ENCODE peak calls at places on chromosome 1, in five cellular contexts. G is A549, E is K562, V is GM12878, Z is HepG2. H is an unnamed sample.

GRCh38 chr1:6491480-6491962 is at the start of gene PLEKHG5:
- DNase-seq in E (no peak), V (no peak), Z (peak), G (no peak), H (no peak)

GRCh38 chr1:51168946-51169345 is 66.9 kb downstream of the C1orf185 start:
- DNase-seq in G (no peak), E (no peak), Z (no peak), V (no peak), H (no peak)

GRCh38 chr1:199786695-199787094 is 240.8 kb upstream of the NR5A2 start:
- DNase-seq in V (no peak), Z (no peak), G (no peak), E (no peak), H (no peak)

GRCh38 chr1:3718764-3719163 is 33.5 kb upstream of the CCDC27 start:
- DNase-seq in G (no peak), V (no peak), Z (no peak), E (no peak), H (no peak)

GRCh38 chr1:172443666-172444453 is at the start of gene PIGC:
- DNase-seq in G (peak), V (peak), Z (peak), E (peak), H (peak)

GRCh38 chr1:58209578-58209977 is 336.9 kb downstream of the OMA1 start:
- DNase-seq in E (no peak), Z (no peak), G (no peak), V (no peak), H (no peak)

GRCh38 chr1:206495493-206496046 is 11.8 kb upstream of the RASSF5 start:
- DNase-seq in G (no peak), E (no peak), Z (no peak), V (no peak), H (no peak)

GRCh38 chr1:20190761-20191160 is 4.4 kb upstream of the PLA2G2C start:
- DNase-seq in V (no peak), G (no peak), Z (no peak), E (no peak), H (no peak)

GRCh38 chr1:16207318-16208269 is 4.9 kb downstream of the ARHGEF19 start:
- DNase-seq in V (no peak), E (peak), G (no peak), Z (no peak), H (peak)

GRCh38 chr1:114668784-114669561 is 876 bp downstream of the DENND2C start:
- DNase-seq in E (no peak), Z (peak), G (no peak), V (no peak), H (peak)

GRCh38 chr1:99763956-99764355 is 2.5 kb downstream of the FRRS1 start:
- DNase-seq in Z (no peak), V (no peak), E (no peak), G (no peak), H (no peak)

GRCh38 chr1:153903841-153904455 is 18.8 kb downstream of the GATAD2B start:
- DNase-seq in E (no peak), V (no peak), G (no peak), Z (no peak), H (no peak)

GRCh38 chr1:213492161-213493041 is 441.4 kb downstream of the RPS6KC1 start:
- DNase-seq in Z (peak), V (no peak), G (no peak), E (no peak), H (no peak)

GRCh38 chr1:151825811-151826660 is 5.6 kb downstream of the RORC start:
- DNase-seq in Z (no peak), V (no peak), G (no peak), E (peak), H (peak)

GRCh38 chr1:30718636-30719405 is 4.6 kb downstream of the MATN1 start:
- DNase-seq in Z (peak), E (no peak), V (peak), G (peak), H (peak)

GRCh38 chr1:209797978-209798639 is 7.8 kb downstream of the IRF6 start:
- DNase-seq in V (no peak), E (no peak), Z (no peak), G (no peak), H (peak)

GRCh38 chr1:57874426-57874825 is 450.6 kb upstream of the DAB1 start:
- DNase-seq in G (no peak), V (no peak), Z (no peak), E (no peak), H (no peak)

GRCh38 chr1:25106981-25107642 is 125.2 kb downstream of the SYF2 start:
- DNase-seq in V (no peak), E (no peak), Z (no peak), G (no peak), H (no peak)

GRCh38 chr1:52037402-52037814 is 3.8 kb upstream of the KTI12 start:
- DNase-seq in E (no peak), G (no peak), Z (peak), V (no peak), H (no peak)

GRCh38 chr1:115183158-115183557 is 93.9 kb upstream of the TSPAN2 start:
- DNase-seq in G (no peak), E (no peak), Z (no peak), V (no peak), H (peak)

GRCh38 chr1:161733526-161733925 is 12.2 kb downstream of the FCRLB start:
- DNase-seq in E (no peak), V (no peak), G (no peak), Z (no peak), H (no peak)

GRCh38 chr1:58922302-58923089 is 138.6 kb upstream of the JUN start:
- DNase-seq in Z (no peak), V (peak), E (no peak), G (no peak), H (no peak)

GRCh38 chr1:237972186-237972585 is 81.5 kb upstream of the ZP4 start:
- DNase-seq in V (no peak), E (no peak), G (no peak), Z (no peak), H (no peak)

GRCh38 chr1:225343618-225344017 is 84.2 kb downstream of the LBR start:
- DNase-seq in E (no peak), Z (peak), G (no peak), V (no peak), H (no peak)

GRCh38 chr1:178538192-178538916 is 25.4 kb downstream of the TEX35 start:
- DNase-seq in Z (no peak), E (no peak), G (no peak), V (no peak), H (no peak)

GRCh38 chr1:84505167-84506001 is 802 bp upstream of the SPATA1 start:
- DNase-seq in E (peak), G (peak), V (no peak), Z (peak), H (peak)

GRCh38 chr1:108327534-108328462 is 83.9 kb upstream of the NBPF4 start:
- DNase-seq in G (no peak), E (no peak), Z (peak), V (no peak), H (peak)

GRCh38 chr1:13889495-13889894 is 189.5 kb downstream of the PRDM2 start:
- DNase-seq in Z (no peak), G (no peak), V (no peak), E (no peak), H (no peak)

GRCh38 chr1:66003690-66004089 is 211.0 kb downstream of the PDE4B start:
- DNase-seq in Z (no peak), E (no peak), V (no peak), G (no peak), H (peak)

GRCh38 chr1:92956254-92956653 is 5.0 kb downstream of the DIPK1A start:
- DNase-seq in E (no peak), V (no peak), G (no peak), Z (no peak), H (no peak)

GRCh38 chr1:92949937-92950817 is 11.1 kb downstream of the DIPK1A start:
- DNase-seq in G (peak), E (no peak), Z (no peak), V (no peak), H (no peak)

GRCh38 chr1:92952714-92953113 is 8.5 kb downstream of the DIPK1A start:
- DNase-seq in G (no peak), Z (no peak), E (no peak), V (no peak), H (no peak)

GRCh38 chr1:92951141-92951582 is 10.1 kb downstream of the DIPK1A start:
- DNase-seq in G (peak), V (peak), E (no peak), Z (peak), H (no peak)

GRCh38 chr1:92953491-92953890 is 7.8 kb downstream of the DIPK1A start:
- DNase-seq in V (no peak), Z (no peak), E (no peak), G (no peak), H (no peak)
- TF ChIP-seq JUNB in V (no peak), Z (no peak), E (no peak), G (no peak), H (no peak)

GRCh38 chr1:29217633-29218032 is 13.1 kb downstream of the MECR start:
- DNase-seq in E (no peak), G (no peak), V (no peak), Z (no peak), H (no peak)
- H3K4me2 ChIP-seq in E (no peak), G (no peak), V (no peak), Z (no peak), H (no peak)

GRCh38 chr1:201937624-201938212 is 8.6 kb downstream of the LMOD1 start:
- DNase-seq in Z (no peak), G (no peak), E (no peak), V (no peak), H (no peak)

GRCh38 chr1:201930137-201930536 is 16.2 kb downstream of the LMOD1 start:
- DNase-seq in E (no peak), V (no peak), Z (no peak), G (no peak), H (no peak)

GRCh38 chr1:201938440-201939005 is 7.8 kb downstream of the LMOD1 start:
- DNase-seq in V (no peak), E (no peak), Z (no peak), G (no peak), H (no peak)

GRCh38 chr1:201930803-201931202 is 15.5 kb downstream of the LMOD1 start:
- DNase-seq in Z (no peak), G (no peak), V (no peak), E (no peak), H (no peak)

GRCh38 chr1:201933840-201934430 is 12.4 kb downstream of the LMOD1 start:
- DNase-seq in E (no peak), G (no peak), Z (peak), V (no peak), H (no peak)
- TF ChIP-seq JUNB in E (no peak), G (no peak), Z (no peak), V (no peak), H (no peak)

GRCh38 chr1:34684246-34684645 is 70.6 kb upstream of the GJB5 start:
- DNase-seq in G (no peak), E (no peak), Z (no peak), V (no peak), H (peak)
- H3K4me2 ChIP-seq in G (no peak), E (no peak), Z (no peak), V (no peak), H (no peak)

GRCh38 chr1:27979151-27979858 is 19.5 kb downstream of the XKR8 start:
- DNase-seq in V (peak), E (peak), G (peak), Z (no peak), H (peak)
- TF ChIP-seq JUNB in V (peak), E (no peak), G (no peak), Z (no peak), H (no peak)

GRCh38 chr1:227397356-227397978 is 79.2 kb upstream of the CDC42BPA start:
- DNase-seq in E (peak), V (no peak), Z (no peak), G (no peak), H (no peak)
- H3K4me2 ChIP-seq in E (peak), V (no peak), Z (no peak), G (no peak), H (no peak)

DNA sequence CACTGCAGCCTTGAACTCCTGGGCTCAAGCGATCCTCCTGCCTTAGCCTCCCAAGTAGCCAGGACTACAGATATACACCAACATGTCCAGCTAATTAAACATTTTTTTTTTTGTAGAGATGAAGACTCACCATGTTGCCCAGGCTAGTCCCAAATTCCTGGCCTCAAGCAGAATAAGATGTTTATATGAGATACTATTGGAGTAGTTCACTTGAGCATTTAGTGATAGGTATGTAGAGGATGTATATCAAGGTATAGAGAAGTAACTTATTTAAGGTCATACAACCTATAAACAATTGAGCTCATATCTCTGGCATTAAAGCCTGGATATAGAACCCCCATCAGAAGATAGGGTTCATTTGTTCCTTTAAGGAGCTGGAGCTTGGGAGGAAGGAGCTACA is 4.6 kb upstream of the TMEM269 start:
- DNase-seq in E (no peak), V (no peak), Z (no peak), G (no peak), H (no peak)
- TF ChIP-seq JUNB in E (no peak), V (no peak), Z (no peak), G (no peak), H (no peak)

GRCh38 chr1:112674440-112674985 is at the start of gene MOV10:
- DNase-seq in Z (peak), G (peak), E (peak), V (peak), H (peak)

GRCh38 chr1:112675728-112676381 is 1.4 kb downstream of the MOV10 start:
- DNase-seq in E (no peak), Z (no peak), V (no peak), G (no peak), H (no peak)

GRCh38 chr1:112674986-112675727 is 698 bp downstream of the MOV10 start:
- DNase-seq in E (peak), Z (peak), V (no peak), G (peak), H (peak)

GRCh38 chr1:112677501-112677900 is 3.0 kb downstream of the MOV10 start:
- DNase-seq in Z (no peak), G (no peak), E (no peak), V (no peak), H (no peak)

DNA sequence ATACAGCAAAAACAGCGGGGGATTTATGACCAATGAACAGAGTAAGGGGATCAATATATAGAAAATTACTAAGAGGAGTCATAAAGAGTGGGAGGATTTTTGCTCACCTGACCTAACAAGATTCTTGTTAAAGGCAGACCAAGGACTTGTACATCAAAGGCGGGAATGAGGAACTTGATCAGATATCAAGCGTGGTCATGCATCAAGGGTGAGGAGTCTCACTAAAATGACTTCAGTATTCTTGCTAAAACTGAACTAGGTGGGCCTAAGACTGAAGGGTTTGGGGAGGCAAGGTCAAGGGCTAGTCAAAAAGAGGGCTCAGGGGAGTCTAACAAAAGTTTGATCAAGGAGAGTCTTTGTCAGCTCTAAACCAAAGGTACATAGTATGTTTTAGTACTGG is 2.1 kb downstream of the MOV10 start:
- DNase-seq in E (no peak), G (no peak), V (no peak), Z (no peak), H (no peak)
- H3K4me2 ChIP-seq in E (peak), G (no peak), V (peak), Z (peak), H (peak)